ENCODE peak calls at places on chromosomes 16 and 17, in eight cellular contexts. Y, G, R, C, L, T, M and P are unnamed samples.

GRCh38 chr17:58741121-58741625 is 14.5 kb upstream of the PPM1E start:
- DNase-seq in Y (peak), G (no peak), R (peak), C (no peak), L (peak), T (no peak), M (no peak), P (no peak)

GRCh38 chr17:74276561-74277009 is 2.6 kb downstream of the DNAI2 start:
- DNase-seq in Y (peak), G (no peak), R (peak), C (peak), L (peak), T (no peak), M (peak), P (no peak)

GRCh38 chr17:82803606-82804005 is 36.2 kb downstream of the ZNF750 start:
- DNase-seq in Y (no peak), G (no peak), R (no peak), C (no peak), L (no peak), T (no peak), M (peak), P (no peak)

GRCh38 chr17:55421179-55421934 is at the start of gene MMD:
- DNase-seq in Y (no peak), G (no peak), R (no peak), C (no peak), L (no peak), T (no peak), M (peak), P (no peak)

GRCh38 chr16:19524356-19524865 is 669 bp downstream of the CCP110 start:
- DNase-seq in Y (no peak), G (no peak), R (no peak), C (no peak), L (no peak), T (no peak), M (no peak), P (no peak)

GRCh38 chr17:68706351-68706750 is 105.2 kb upstream of the FAM20A start:
- DNase-seq in Y (no peak), G (no peak), R (peak), C (no peak), L (no peak), T (no peak), M (no peak), P (no peak)

GRCh38 chr17:34527121-34527907 is 52.1 kb upstream of the TMEM132E start:
- DNase-seq in Y (no peak), G (no peak), R (no peak), C (no peak), L (no peak), T (no peak), M (no peak), P (no peak)

GRCh38 chr16:26645629-26646028 is 421.1 kb upstream of the C16orf82 start:
- DNase-seq in Y (no peak), G (peak), R (no peak), C (no peak), L (no peak), T (no peak), M (no peak), P (no peak)

GRCh38 chr17:67602974-67603373 is 114.8 kb upstream of the NOL11 start:
- DNase-seq in Y (peak), G (peak), R (peak), C (no peak), L (peak), T (no peak), M (no peak), P (no peak)

GRCh38 chr16:55622930-55623561 is 32.7 kb upstream of the SLC6A2 start:
- DNase-seq in Y (no peak), G (no peak), R (no peak), C (no peak), L (no peak), T (no peak), M (no peak), P (no peak)

GRCh38 chr17:57285681-57286080 is 29.4 kb downstream of the MSI2 start:
- DNase-seq in Y (no peak), G (no peak), R (no peak), C (no peak), L (no peak), T (no peak), M (no peak), P (no peak)

GRCh38 chr17:57284583-57284982 is 28.3 kb downstream of the MSI2 start:
- DNase-seq in Y (no peak), G (no peak), R (no peak), C (no peak), L (no peak), T (no peak), M (no peak), P (no peak)

GRCh38 chr17:57284984-57285646 is 28.8 kb downstream of the MSI2 start:
- DNase-seq in Y (no peak), G (peak), R (no peak), C (no peak), L (no peak), T (peak), M (no peak), P (no peak)

GRCh38 chr17:57288034-57288752 is 31.9 kb downstream of the MSI2 start:
- DNase-seq in Y (peak), G (no peak), R (peak), C (peak), L (peak), T (no peak), M (peak), P (no peak)

GRCh38 chr17:57286372-57287105 is 30.2 kb downstream of the MSI2 start:
- DNase-seq in Y (no peak), G (no peak), R (no peak), C (no peak), L (no peak), T (no peak), M (no peak), P (no peak)
- H3K4me3 ChIP-seq in Y (no peak), G (no peak), R (no peak), C (no peak), L (no peak), T (no peak), M (no peak), P (no peak)

DNA sequence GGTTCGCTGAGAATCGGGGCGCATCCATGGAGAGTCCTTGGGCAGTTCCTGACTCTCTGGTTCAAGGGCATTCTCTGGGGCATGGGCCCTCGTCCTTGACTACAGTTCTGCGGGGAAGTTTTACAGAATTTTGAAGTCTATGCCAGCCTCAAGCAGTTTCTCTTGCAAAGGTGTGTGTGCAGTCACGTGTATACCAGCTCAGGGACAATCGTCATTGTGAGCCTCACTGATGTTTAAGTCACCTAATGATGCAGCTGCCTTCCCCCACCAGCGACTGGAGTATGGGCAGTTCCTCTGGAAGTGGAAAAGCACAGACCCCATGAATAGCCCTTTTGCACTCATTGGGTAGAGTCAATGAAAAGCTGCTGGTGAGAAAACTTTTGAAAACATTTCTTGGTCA is 1.3 kb downstream of the PLCG2 start:
- DNase-seq in Y (no peak), G (no peak), R (no peak), C (no peak), L (no peak), T (peak), M (no peak), P (no peak)
- H3K4me3 ChIP-seq in Y (no peak), G (no peak), R (no peak), C (peak), L (no peak), T (peak), M (no peak), P (no peak)

DNA sequence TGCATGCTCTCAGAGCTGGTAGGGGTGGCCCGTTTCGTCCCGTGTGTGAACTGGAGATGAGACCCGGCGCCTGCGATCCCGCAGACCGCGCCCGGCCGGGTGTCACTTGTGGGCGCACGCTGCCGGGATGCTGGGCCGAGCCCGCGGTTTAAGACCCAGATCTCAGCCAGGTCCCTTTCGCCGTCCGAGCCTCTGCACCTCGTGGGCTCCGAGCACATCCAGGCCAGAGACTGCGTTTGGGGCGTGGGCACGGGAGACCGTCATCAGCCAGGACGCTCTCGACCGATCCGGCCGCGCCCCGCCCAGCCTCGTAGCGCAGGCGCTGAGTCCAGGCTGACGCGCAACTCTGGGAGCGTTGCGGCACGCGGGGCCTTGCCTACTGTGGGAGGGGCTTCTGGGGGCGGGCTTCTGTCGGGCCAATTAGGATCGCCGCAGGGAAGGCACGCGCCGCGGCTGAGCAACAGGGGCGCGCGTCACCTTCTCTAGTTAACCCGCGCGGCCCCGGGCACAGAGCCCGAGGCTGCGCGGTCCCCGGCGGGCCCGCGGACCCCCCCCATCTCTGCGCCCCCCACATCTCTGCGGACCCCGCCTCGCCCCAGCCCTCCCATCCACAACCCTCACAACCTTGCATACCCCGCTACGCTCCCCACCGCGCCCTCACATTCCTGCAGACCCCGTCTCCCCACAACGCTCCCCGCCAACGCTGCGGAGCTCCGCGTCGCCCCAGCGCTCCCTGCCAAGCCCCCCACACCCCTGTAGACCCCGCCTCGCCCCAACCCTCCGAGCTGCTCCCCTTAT is 687 bp upstream of the CEMP1 start:
- DNase-seq in Y (peak), G (peak), R (peak), C (peak), L (peak), T (peak), M (peak), P (no peak)
- H3K4me3 ChIP-seq in Y (peak), G (peak), R (peak), C (peak), L (peak), T (peak), M (peak), P (peak)

DNA sequence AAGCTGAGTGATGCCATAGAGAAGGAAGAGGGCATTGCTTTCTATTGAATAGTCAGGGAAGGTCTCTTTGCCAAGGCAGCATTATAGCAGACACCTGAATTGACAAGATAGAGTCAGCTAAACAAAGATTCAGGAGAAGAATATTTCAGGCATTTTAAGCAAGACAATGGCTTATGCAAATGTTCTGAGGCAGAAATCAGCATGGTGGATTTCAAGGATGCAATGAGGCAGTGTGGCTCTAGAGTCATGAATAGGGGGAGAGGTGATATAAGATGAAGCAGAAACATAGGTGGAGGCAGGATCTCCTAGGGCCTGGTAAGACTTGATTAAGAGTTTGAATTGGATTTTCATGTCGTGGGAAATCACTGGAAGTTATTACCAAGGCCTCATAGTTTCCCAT is 139.3 kb upstream of the SALL1 start:
- DNase-seq in Y (no peak), G (no peak), R (no peak), C (no peak), L (no peak), T (no peak), M (no peak), P (no peak)
- H3K4me3 ChIP-seq in Y (no peak), G (no peak), R (no peak), C (no peak), L (no peak), T (no peak), M (no peak), P (no peak)

GRCh38 chr17:4334332-4334731 is 32.1 kb downstream of the UBE2G1 start:
- DNase-seq in Y (no peak), G (no peak), R (no peak), C (no peak), L (no peak), T (no peak), M (no peak), P (no peak)

GRCh38 chr17:4331614-4332013 is 34.9 kb downstream of the UBE2G1 start:
- DNase-seq in Y (no peak), G (no peak), R (no peak), C (no peak), L (no peak), T (no peak), M (no peak), P (no peak)

GRCh38 chr17:4333041-4333440 is 33.4 kb downstream of the UBE2G1 start:
- DNase-seq in Y (no peak), G (no peak), R (no peak), C (no peak), L (no peak), T (no peak), M (no peak), P (no peak)

GRCh38 chr17:4334776-4335175 is 31.7 kb downstream of the UBE2G1 start:
- DNase-seq in Y (no peak), G (no peak), R (no peak), C (no peak), L (no peak), T (no peak), M (no peak), P (no peak)

GRCh38 chr17:4332296-4332970 is 34.0 kb downstream of the UBE2G1 start:
- DNase-seq in Y (no peak), G (no peak), R (no peak), C (no peak), L (no peak), T (no peak), M (no peak), P (no peak)
- H3K4me3 ChIP-seq in Y (no peak), G (no peak), R (no peak), C (no peak), L (no peak), T (no peak), M (no peak), P (no peak)